ENCODE peak calls at places on chromosomes 6 and 20, in six cellular contexts. C is Peyer's patch, P is left ventricle myocardium inferior, T is uterus, K is tibial artery, G is IMR-90. S is an unnamed sample. For H3K4me1, the result is how much of the 10 kb centered on the place peaks cover.

GRCh38 chr6:113306552-113307145 is 550.5 kb upstream of the MARCKS start:
- DNase-seq in T (peak), P (peak), G (no peak), C (peak), K (peak), S (peak)

GRCh38 chr6:7138921-7139358 is 31.2 kb downstream of the RREB1 start:
- DNase-seq in P (no peak), K (no peak), T (no peak), C (peak), G (no peak), S (no peak)

GRCh38 chr6:31580446-31580755 is 1.8 kb downstream of the LTB start:
- DNase-seq in G (no peak), K (no peak), P (no peak), C (no peak), T (no peak), S (no peak)

GRCh38 chr6:121515615-121516265 is 80.3 kb downstream of the GJA1 start:
- DNase-seq in T (no peak), C (no peak), P (no peak), K (no peak), G (peak), S (no peak)

GRCh38 chr6:148771212-148771601 is 24.4 kb downstream of the UST start:
- DNase-seq in P (peak), K (no peak), C (no peak), G (no peak), T (no peak), S (peak)

GRCh38 chr6:100472674-100473073 is 8.0 kb upstream of the SIM1 start:
- DNase-seq in G (peak), T (no peak), C (no peak), P (no peak), K (no peak), S (no peak)

GRCh38 chr6:36930483-36930882 is 24.1 kb upstream of the PI16 start:
- DNase-seq in C (no peak), T (no peak), G (no peak), P (no peak), K (no peak), S (no peak)

GRCh38 chr20:45685896-45686295 is 15.9 kb upstream of the WFDC11 start:
- DNase-seq in C (no peak), G (no peak), K (no peak), P (no peak), T (no peak), S (no peak)

GRCh38 chr6:168372871-168373270 is 53.3 kb upstream of the DACT2 start:
- DNase-seq in T (no peak), K (peak), P (no peak), C (no peak), G (no peak), S (peak)

GRCh38 chr20:58213112-58213511 is 15.3 kb downstream of the ANKRD60 start:
- DNase-seq in P (no peak), C (no peak), G (no peak), K (no peak), T (no peak), S (no peak)

GRCh38 chr20:53100476-53100911 is 128.3 kb downstream of the TSHZ2 start:
- DNase-seq in P (no peak), C (no peak), T (no peak), K (no peak), G (no peak), S (no peak)

GRCh38 chr20:42046686-42047085 is 428.5 kb upstream of the CHD6 start:
- DNase-seq in T (no peak), K (no peak), G (no peak), P (no peak), C (no peak), S (no peak)

GRCh38 chr6:12718025-12718424 is 1.5 kb downstream of the PHACTR1 start:
- DNase-seq in P (no peak), C (no peak), T (no peak), G (peak), K (no peak), S (no peak)

GRCh38 chr20:36865076-36865860 is 10.7 kb upstream of the TLDC2 start:
- DNase-seq in T (no peak), P (no peak), G (no peak), C (no peak), K (no peak), S (no peak)

GRCh38 chr20:1912056-1912455 is 16.8 kb downstream of the SIRPA start:
- DNase-seq in T (no peak), K (no peak), C (no peak), P (peak), G (no peak), S (peak)

GRCh38 chr6:89597988-89598387 is 40.6 kb downstream of the LYRM2 start:
- DNase-seq in T (no peak), C (no peak), G (no peak), K (no peak), P (no peak), S (no peak)

GRCh38 chr6:30361661-30362060 is 16.7 kb downstream of the RPP21 start:
- DNase-seq in C (no peak), K (no peak), G (no peak), T (no peak), P (no peak), S (no peak)

GRCh38 chr6:42710316-42710715 is 12.1 kb downstream of the PRPH2 start:
- DNase-seq in G (peak), K (no peak), C (no peak), P (no peak), T (no peak), S (no peak)

GRCh38 chr20:22381812-22382416 is 202.5 kb downstream of the FOXA2 start:
- DNase-seq in G (no peak), P (no peak), K (no peak), C (no peak), T (no peak), S (no peak)

GRCh38 chr6:1479095-1479494 is 89.7 kb downstream of the FOXF2 start:
- DNase-seq in K (no peak), G (peak), P (no peak), T (no peak), C (no peak), S (no peak)

GRCh38 chr20:32446301-32447100 is 88.4 kb downstream of the ASXL1 start:
- DNase-seq in C (peak), T (no peak), P (no peak), G (no peak), K (no peak), S (no peak)

GRCh38 chr20:1802385-1803215 is 92.6 kb upstream of the SIRPA start:
- DNase-seq in T (no peak), K (peak), G (peak), C (peak), P (peak), S (peak)

GRCh38 chr20:17887331-17888030 is 81.1 kb downstream of the SNX5 start:
- DNase-seq in T (no peak), K (no peak), G (no peak), P (no peak), C (peak), S (no peak)

GRCh38 chr20:51445591-51445990 is 96.9 kb downstream of the NFATC2 start:
- DNase-seq in K (no peak), P (no peak), G (no peak), T (no peak), C (no peak), S (no peak)

GRCh38 chr20:51446656-51447055 is 95.9 kb downstream of the NFATC2 start:
- DNase-seq in K (peak), G (peak), P (no peak), C (peak), T (peak), S (no peak)

GRCh38 chr20:51447765-51448148 is 94.8 kb downstream of the NFATC2 start:
- DNase-seq in C (no peak), P (no peak), T (no peak), K (no peak), G (no peak), S (no peak)

GRCh38 chr20:51446230-51446629 is 96.3 kb downstream of the NFATC2 start:
- DNase-seq in G (no peak), T (no peak), K (no peak), C (no peak), P (no peak), S (no peak)

DNA sequence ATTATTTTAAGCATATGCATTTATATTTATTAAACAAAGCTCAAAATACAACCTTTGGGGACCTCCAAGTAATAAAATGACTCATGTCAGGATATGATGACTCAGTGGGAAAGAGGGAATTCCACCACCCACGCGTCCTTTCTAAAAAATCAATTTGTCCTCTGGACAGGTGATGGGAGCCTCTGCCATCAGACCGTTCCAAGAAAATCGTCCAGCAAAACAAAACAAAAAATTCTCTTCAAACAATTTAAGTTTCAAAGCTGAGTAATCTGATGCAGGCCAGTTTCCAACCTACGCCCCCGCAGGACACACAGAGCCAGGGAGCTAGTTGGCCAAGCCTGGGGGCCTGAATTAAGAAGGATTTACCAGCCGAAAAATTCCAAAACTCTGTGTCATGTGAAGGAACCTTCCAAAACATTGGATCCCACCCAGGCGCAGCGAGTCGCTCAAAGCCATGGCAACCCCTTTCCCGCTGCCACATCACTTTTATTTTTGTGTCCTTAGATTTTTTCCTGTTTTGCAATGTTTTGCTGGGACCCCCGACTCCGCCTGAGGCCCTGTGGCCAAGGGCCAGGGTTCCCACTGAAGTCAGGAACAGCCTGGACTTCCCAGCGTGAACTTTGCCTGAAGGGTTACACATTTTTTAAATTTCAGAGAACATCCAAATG is 95.3 kb downstream of the NFATC2 start:
- DNase-seq in P (peak), K (peak), T (peak), C (peak), G (peak), S (no peak)
- H3K4me1 ChIP-seq in P (under half), K (under half), T (under half), C (under half), G (under half), S (under half)

GRCh38 chr6:142266060-142266459 is 35.7 kb upstream of the ADGRG6 start:
- DNase-seq in K (no peak), G (no peak), P (no peak), T (no peak), C (no peak), S (no peak)
- TF ChIP-seq CTCF in K (no peak), G (no peak), P (no peak), T (no peak), C (no peak), S (no peak)

GRCh38 chr20:38222231-38222922 is 38.2 kb downstream of the KIAA1755 start:
- DNase-seq in C (peak), T (peak), G (peak), P (peak), K (peak), S (peak)
- H3K4me3 ChIP-seq in C (no peak), T (no peak), G (no peak), P (no peak), K (no peak), S (no peak)

GRCh38 chr6:53306819-53307347 is 41.9 kb downstream of the ELOVL5 start:
- DNase-seq in T (no peak), K (no peak), C (no peak), G (peak), P (no peak), S (no peak)

GRCh38 chr6:53311586-53311935 is 37.2 kb downstream of the ELOVL5 start:
- DNase-seq in C (no peak), P (no peak), G (no peak), T (no peak), K (no peak), S (no peak)

GRCh38 chr6:53310751-53311585 is 37.8 kb downstream of the ELOVL5 start:
- DNase-seq in T (no peak), P (no peak), G (no peak), K (no peak), C (no peak), S (no peak)

GRCh38 chr6:53309897-53310291 is 38.9 kb downstream of the ELOVL5 start:
- DNase-seq in K (no peak), C (no peak), G (no peak), P (no peak), T (no peak), S (no peak)

DNA sequence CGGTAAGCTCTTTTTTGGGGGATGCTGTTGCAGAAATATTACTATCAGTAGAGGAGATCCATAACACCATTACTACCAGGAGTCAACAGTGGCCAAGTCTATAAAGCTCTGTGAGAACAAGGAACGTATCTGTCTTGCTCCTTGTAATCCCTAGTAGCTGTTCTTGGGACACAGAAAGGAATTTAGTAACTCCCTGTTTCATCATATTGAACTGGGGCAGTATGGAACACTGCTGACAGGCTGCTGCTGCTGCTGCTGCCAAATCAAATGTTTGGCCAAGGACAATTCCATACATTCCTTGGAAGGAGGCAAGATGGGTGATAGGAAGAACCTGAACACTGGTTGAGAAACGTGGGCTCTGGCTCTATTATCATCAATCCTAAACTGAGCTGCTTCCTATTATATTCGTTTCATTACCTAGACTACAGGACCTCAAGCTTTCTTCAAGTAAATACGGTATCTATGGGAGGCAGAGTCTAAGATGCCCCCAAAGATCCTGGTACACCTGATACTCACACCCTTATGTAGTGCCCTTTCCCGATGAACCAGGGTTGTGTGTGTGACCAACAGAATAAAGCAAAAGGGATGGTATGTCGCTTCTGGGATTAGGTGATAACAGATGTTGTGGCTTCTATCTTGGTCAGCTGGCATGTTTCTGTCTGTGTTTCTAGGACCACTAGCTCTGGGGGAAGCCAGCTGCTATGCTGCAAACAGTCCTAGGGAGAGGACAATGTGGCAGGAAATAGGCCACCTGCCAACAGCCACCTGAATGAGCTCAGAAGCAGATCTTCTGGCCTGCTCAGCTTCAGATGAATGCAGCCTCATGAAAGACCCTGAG is 39.5 kb downstream of the ELOVL5 start:
- DNase-seq in T (no peak), K (no peak), P (no peak), C (peak), G (peak), S (no peak)
- H3K4me1 ChIP-seq in T (under half), K (under half), P (half or more), C (under half), G (under half), S (under half)

DNA sequence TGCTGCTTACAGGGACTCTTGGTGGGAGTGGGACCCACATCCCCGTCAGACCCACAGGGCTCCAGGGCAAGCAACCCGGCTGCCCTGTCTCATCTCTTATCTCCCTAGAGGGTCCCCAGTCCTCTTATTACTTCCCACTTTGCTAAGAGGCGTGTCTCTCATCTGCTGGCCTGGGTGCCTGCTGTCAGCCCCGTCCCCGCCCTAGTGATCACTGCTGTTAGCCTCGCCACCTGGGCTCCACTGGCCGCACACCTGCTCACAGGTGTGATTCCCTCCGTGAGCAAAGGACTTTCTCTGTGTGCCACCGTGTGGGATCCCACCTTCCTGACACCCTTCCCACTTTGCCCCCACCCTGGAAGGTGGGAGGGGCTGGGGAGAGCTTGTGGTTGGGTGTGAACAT is 57.6 kb downstream of the TCP11 start:
- DNase-seq in T (no peak), K (no peak), P (no peak), G (no peak), C (peak), S (peak)
- TF ChIP-seq CTCF in T (no peak), K (no peak), P (no peak), G (no peak), C (no peak), S (no peak)

DNA sequence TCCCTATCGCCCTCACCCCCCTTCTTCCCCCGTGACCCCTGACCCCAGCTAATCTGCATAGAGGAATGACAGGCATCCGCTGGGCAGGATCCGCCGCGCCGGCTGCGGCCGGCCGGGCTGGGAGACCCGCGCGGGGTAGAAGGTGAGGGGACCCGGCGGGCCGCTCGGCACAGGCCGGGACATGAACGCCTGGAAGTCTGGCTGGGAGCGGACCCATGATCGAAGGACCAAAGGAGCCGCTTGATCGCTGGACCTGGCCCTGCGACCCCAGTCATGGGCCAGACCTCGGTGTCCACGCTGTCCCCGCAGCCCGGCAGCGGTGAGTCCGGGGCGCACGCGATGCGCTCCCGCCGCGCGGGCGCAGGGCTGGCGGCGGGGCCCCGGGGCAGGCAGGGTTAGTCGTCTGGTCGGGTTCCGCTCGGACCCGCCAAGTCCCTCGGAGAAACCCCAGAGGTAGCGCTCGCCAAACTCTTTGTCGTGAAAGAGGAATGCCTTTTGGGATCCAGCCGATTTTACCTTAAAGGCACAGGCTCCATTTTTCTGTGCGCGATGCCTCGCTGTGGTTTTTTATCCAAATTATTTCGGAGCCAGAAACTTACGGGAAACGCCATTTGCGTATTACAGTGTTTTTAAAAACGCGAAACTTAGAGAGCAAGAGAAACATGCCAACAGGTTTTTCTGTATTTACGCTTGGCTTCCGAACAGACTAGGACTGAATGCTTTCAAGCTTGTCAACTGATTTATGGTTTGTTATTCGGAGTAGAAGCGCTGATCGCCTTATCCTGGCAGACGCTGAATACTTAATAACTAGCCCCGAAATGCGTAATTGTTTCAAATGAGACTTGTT is at the start of gene PHACTR2:
- DNase-seq in C (peak), K (peak), P (peak), T (peak), G (peak), S (peak)
- H3K4me3 ChIP-seq in C (peak), K (peak), P (peak), T (peak), G (peak), S (peak)

GRCh38 chr6:14655990-14656640 is 538.5 kb downstream of the CD83 start:
- DNase-seq in P (no peak), K (no peak), T (no peak), G (no peak), C (no peak), S (no peak)
- H3K4me1 ChIP-seq in P (under half), K (under half), T (under half), G (under half), C (under half), S (under half)

DNA sequence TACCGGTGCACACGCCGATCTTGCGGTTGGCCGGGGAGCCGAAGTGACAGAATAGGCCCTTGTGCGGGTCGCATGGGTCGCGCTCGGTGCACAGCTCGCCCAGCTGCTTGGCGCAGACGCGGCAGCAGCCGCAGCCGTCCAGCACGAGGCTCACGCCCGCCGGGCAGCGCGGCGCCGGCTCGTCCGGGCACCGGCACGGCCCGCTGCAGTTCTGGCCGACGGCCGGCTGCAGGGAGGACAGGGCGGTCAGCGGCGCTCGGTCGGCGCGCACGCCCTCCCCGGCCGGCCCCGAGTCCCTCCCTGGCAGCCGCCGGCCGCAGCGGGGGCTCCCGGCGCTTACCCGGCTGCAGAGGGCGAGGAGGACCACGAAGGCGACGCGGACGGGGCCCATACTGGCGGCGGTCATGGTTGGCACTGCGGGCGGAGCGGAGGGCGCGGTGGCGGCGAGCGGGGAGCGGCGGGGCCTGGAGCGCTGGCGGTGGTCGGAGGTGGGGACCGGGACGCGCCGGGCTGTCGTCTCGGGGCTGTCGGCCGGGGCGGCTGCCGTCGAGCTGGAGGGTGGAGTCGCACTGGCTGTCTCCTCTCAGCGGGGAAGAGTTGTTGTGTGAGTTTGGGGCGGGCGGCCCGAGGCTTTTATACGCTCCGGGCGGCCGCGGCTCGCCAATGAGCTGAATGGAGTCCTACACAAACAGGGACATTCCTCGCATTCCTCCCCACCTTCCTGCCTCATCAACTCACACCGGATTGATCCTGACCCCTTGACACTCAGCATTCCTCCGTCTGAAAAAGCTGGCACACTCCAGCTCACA is at the start of gene CCN2:
- DNase-seq in T (peak), P (peak), C (peak), K (peak), G (peak), S (peak)
- TF ChIP-seq CTCF in T (no peak), P (peak), C (no peak), K (no peak), G (no peak), S (no peak)

GRCh38 chr6:45423901-45424627 is 46.3 kb upstream of the SUPT3H start:
- DNase-seq in C (peak), T (no peak), P (peak), G (no peak), K (no peak), S (peak)
- H3K4me3 ChIP-seq in C (peak), T (peak), P (peak), G (peak), K (peak), S (peak)

S was measured in upper lobe of right lung.